ENCODE peak calls at places on chromosomes 3 and 15, in eight cellular contexts. One of them, this sample, is unnamed.

GRCh38 chr15:78446551-78446950 is 8.5 kb downstream of the IREB2 start:
- DNase-seq in GM23338: no peak
- DNase-seq in prostate gland: no peak
- DNase-seq in transverse colon: no peak
- DNase-seq in Panc1: no peak
- DNase-seq in HCT116: no peak
- DNase-seq in SK-N-SH: no peak
- DNase-seq in endothelial cell of umbilical vein: no peak
- DNase-seq in this sample: no peak

GRCh38 chr3:82080792-82081191 is 319.3 kb upstream of the GBE1 start:
- DNase-seq in SK-N-SH: no peak
- DNase-seq in endothelial cell of umbilical vein: peak
- DNase-seq in Panc1: no peak
- DNase-seq in HCT116: no peak
- DNase-seq in prostate gland: no peak
- DNase-seq in GM23338: no peak
- DNase-seq in transverse colon: no peak
- DNase-seq in this sample: no peak

GRCh38 chr15:90481023-90481422 is 48.7 kb upstream of the CRTC3 start:
- DNase-seq in HCT116: no peak
- DNase-seq in endothelial cell of umbilical vein: no peak
- DNase-seq in prostate gland: no peak
- DNase-seq in Panc1: no peak
- DNase-seq in SK-N-SH: no peak
- DNase-seq in transverse colon: peak
- DNase-seq in GM23338: no peak
- DNase-seq in this sample: no peak

GRCh38 chr3:93994056-93994455 is 14.1 kb downstream of the ARL13B start:
- DNase-seq in SK-N-SH: no peak
- DNase-seq in GM23338: no peak
- DNase-seq in transverse colon: no peak
- DNase-seq in Panc1: no peak
- DNase-seq in prostate gland: no peak
- DNase-seq in endothelial cell of umbilical vein: no peak
- DNase-seq in HCT116: no peak
- DNase-seq in this sample: no peak

GRCh38 chr3:21839592-21839991 is 88.6 kb upstream of the ZNF385D start:
- DNase-seq in HCT116: no peak
- DNase-seq in GM23338: peak
- DNase-seq in SK-N-SH: no peak
- DNase-seq in endothelial cell of umbilical vein: no peak
- DNase-seq in prostate gland: no peak
- DNase-seq in Panc1: no peak
- DNase-seq in transverse colon: no peak
- DNase-seq in this sample: no peak

GRCh38 chr15:67193223-67194009 is 61.0 kb downstream of the AAGAB start:
- DNase-seq in prostate gland: peak
- DNase-seq in HCT116: no peak
- DNase-seq in Panc1: no peak
- DNase-seq in GM23338: no peak
- DNase-seq in SK-N-SH: no peak
- DNase-seq in endothelial cell of umbilical vein: no peak
- DNase-seq in transverse colon: no peak
- DNase-seq in this sample: peak

GRCh38 chr3:4949004-4949403 is 30.2 kb upstream of the BHLHE40 start:
- DNase-seq in prostate gland: no peak
- DNase-seq in Panc1: no peak
- DNase-seq in HCT116: no peak
- DNase-seq in SK-N-SH: no peak
- DNase-seq in endothelial cell of umbilical vein: no peak
- DNase-seq in GM23338: no peak
- DNase-seq in transverse colon: no peak
- DNase-seq in this sample: no peak

GRCh38 chr15:84819291-84819768 is 2.2 kb downstream of the ALPK3 start:
- DNase-seq in endothelial cell of umbilical vein: peak
- DNase-seq in Panc1: no peak
- DNase-seq in prostate gland: no peak
- DNase-seq in transverse colon: no peak
- DNase-seq in HCT116: no peak
- DNase-seq in GM23338: peak
- DNase-seq in SK-N-SH: peak
- DNase-seq in this sample: no peak

GRCh38 chr3:134105876-134106556 is 76.3 kb upstream of the SLCO2A1 start:
- DNase-seq in GM23338: peak
- DNase-seq in prostate gland: no peak
- DNase-seq in Panc1: no peak
- DNase-seq in SK-N-SH: no peak
- DNase-seq in endothelial cell of umbilical vein: no peak
- DNase-seq in transverse colon: no peak
- DNase-seq in HCT116: no peak
- DNase-seq in this sample: no peak

GRCh38 chr3:184635126-184635525 is 73.5 kb downstream of the EPHB3 start:
- DNase-seq in transverse colon: no peak
- DNase-seq in endothelial cell of umbilical vein: no peak
- DNase-seq in HCT116: no peak
- DNase-seq in Panc1: no peak
- DNase-seq in SK-N-SH: peak
- DNase-seq in prostate gland: no peak
- DNase-seq in GM23338: no peak
- DNase-seq in this sample: no peak

GRCh38 chr15:70762469-70763119 is 764 bp downstream of the UACA start:
- DNase-seq in HCT116: peak
- DNase-seq in Panc1: no peak
- DNase-seq in prostate gland: peak
- DNase-seq in endothelial cell of umbilical vein: peak
- DNase-seq in transverse colon: peak
- DNase-seq in GM23338: peak
- DNase-seq in SK-N-SH: peak
- DNase-seq in this sample: peak

DNA sequence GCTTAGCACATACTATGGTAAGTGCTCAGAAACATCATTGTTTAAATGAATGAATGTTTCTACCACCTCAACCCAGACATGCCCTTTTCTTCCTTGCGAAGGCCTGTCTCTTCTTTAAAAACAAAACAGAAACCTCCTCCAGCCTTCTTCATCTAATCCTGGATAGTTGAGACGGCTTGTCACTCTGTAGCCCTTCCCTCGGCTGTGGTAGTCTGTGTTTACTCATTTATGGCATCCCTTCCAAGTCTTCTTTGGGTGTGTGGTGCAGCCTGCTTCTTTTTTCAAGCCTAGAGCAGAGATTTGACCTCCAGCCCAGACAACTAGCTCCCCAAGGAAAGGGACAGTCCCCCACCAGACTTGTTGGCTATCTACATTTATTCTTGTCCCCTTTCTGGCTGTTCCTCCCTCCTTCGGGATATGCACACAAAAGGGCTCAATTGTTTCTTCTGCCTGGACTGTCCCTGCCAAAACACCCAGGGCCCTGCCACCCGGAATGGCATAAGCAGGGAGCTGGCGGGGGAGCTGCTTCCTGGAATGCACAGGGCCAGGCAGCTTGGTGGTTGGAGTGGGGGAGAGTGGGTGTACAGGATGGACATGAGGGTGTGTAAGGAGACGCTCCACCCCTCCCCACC is 67.8 kb downstream of the ITGA11 start:
- DNase-seq in transverse colon: no peak
- DNase-seq in HCT116: no peak
- DNase-seq in prostate gland: no peak
- DNase-seq in GM23338: no peak
- DNase-seq in SK-N-SH: no peak
- DNase-seq in Panc1: no peak
- DNase-seq in endothelial cell of umbilical vein: no peak
- DNase-seq in this sample: no peak
- TF ChIP-seq POLR2AphosphoS5 in transverse colon: no peak
- TF ChIP-seq POLR2AphosphoS5 in HCT116: no peak
- TF ChIP-seq POLR2AphosphoS5 in prostate gland: peak
- TF ChIP-seq POLR2AphosphoS5 in GM23338: no peak
- TF ChIP-seq POLR2AphosphoS5 in SK-N-SH: no peak
- TF ChIP-seq POLR2AphosphoS5 in Panc1: no peak
- TF ChIP-seq POLR2AphosphoS5 in endothelial cell of umbilical vein: no peak
- TF ChIP-seq POLR2AphosphoS5 in this sample: no peak

GRCh38 chr15:77143606-77144005 is 72.7 kb upstream of the TSPAN3 start:
- DNase-seq in endothelial cell of umbilical vein: no peak
- DNase-seq in SK-N-SH: no peak
- DNase-seq in GM23338: no peak
- DNase-seq in prostate gland: no peak
- DNase-seq in Panc1: no peak
- DNase-seq in HCT116: no peak
- DNase-seq in transverse colon: no peak
- DNase-seq in this sample: no peak

GRCh38 chr15:77143191-77143590 is 72.3 kb upstream of the TSPAN3 start:
- DNase-seq in transverse colon: no peak
- DNase-seq in Panc1: no peak
- DNase-seq in endothelial cell of umbilical vein: no peak
- DNase-seq in prostate gland: no peak
- DNase-seq in HCT116: no peak
- DNase-seq in GM23338: no peak
- DNase-seq in SK-N-SH: no peak
- DNase-seq in this sample: no peak

GRCh38 chr15:77144492-77145070 is 73.7 kb upstream of the TSPAN3 start:
- DNase-seq in SK-N-SH: no peak
- DNase-seq in HCT116: no peak
- DNase-seq in GM23338: peak
- DNase-seq in prostate gland: no peak
- DNase-seq in endothelial cell of umbilical vein: no peak
- DNase-seq in Panc1: no peak
- DNase-seq in transverse colon: no peak
- DNase-seq in this sample: no peak

GRCh38 chr15:77145370-77145769 is 74.5 kb upstream of the TSPAN3 start:
- DNase-seq in GM23338: no peak
- DNase-seq in endothelial cell of umbilical vein: no peak
- DNase-seq in Panc1: no peak
- DNase-seq in prostate gland: no peak
- DNase-seq in SK-N-SH: no peak
- DNase-seq in transverse colon: no peak
- DNase-seq in HCT116: no peak
- DNase-seq in this sample: no peak

DNA sequence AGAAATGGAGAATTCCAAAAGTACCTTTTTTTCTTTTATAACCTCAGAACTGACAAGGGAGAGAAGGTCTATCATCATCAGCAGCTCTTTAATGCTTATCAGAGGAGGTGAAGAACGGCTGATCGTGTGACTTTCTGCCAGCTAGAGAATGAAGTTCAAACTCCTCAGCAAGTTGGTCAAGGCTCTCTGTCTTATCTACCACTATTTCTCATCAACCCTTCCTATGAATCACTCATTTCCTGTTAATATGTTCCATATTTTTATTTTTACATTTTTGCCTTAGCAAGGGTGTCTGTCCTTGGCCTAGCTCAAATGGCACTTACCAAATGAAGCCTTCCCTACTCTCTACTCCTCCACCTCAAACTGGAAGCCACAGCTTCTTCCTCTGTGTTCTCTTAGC is 73.1 kb upstream of the TSPAN3 start:
- DNase-seq in transverse colon: no peak
- DNase-seq in SK-N-SH: no peak
- DNase-seq in GM23338: no peak
- DNase-seq in prostate gland: no peak
- DNase-seq in endothelial cell of umbilical vein: peak
- DNase-seq in Panc1: no peak
- DNase-seq in HCT116: no peak
- DNase-seq in this sample: no peak
- H3K27ac ChIP-seq in transverse colon: peak
- H3K27ac ChIP-seq in SK-N-SH: peak
- H3K27ac ChIP-seq in GM23338: no peak
- H3K27ac ChIP-seq in prostate gland: no peak
- H3K27ac ChIP-seq in endothelial cell of umbilical vein: peak
- H3K27ac ChIP-seq in Panc1: no peak
- H3K27ac ChIP-seq in HCT116: peak
- H3K27ac ChIP-seq in this sample: no peak

GRCh38 chr3:52175416-52176187 is 21.4 kb upstream of the POC1A start:
- DNase-seq in endothelial cell of umbilical vein: no peak
- DNase-seq in GM23338: no peak
- DNase-seq in SK-N-SH: peak
- DNase-seq in HCT116: no peak
- DNase-seq in transverse colon: no peak
- DNase-seq in Panc1: no peak
- DNase-seq in prostate gland: no peak
- DNase-seq in this sample: peak

GRCh38 chr3:52172262-52172757 is 18.1 kb upstream of the POC1A start:
- DNase-seq in SK-N-SH: no peak
- DNase-seq in Panc1: no peak
- DNase-seq in HCT116: no peak
- DNase-seq in transverse colon: no peak
- DNase-seq in GM23338: no peak
- DNase-seq in endothelial cell of umbilical vein: no peak
- DNase-seq in prostate gland: no peak
- DNase-seq in this sample: no peak

GRCh38 chr3:52173101-52173500 is 18.9 kb upstream of the POC1A start:
- DNase-seq in SK-N-SH: no peak
- DNase-seq in GM23338: no peak
- DNase-seq in HCT116: no peak
- DNase-seq in prostate gland: no peak
- DNase-seq in Panc1: no peak
- DNase-seq in transverse colon: no peak
- DNase-seq in endothelial cell of umbilical vein: no peak
- DNase-seq in this sample: peak

GRCh38 chr3:52174896-52175295 is 20.7 kb upstream of the POC1A start:
- DNase-seq in SK-N-SH: no peak
- DNase-seq in transverse colon: no peak
- DNase-seq in endothelial cell of umbilical vein: no peak
- DNase-seq in prostate gland: no peak
- DNase-seq in HCT116: no peak
- DNase-seq in Panc1: no peak
- DNase-seq in GM23338: no peak
- DNase-seq in this sample: peak

DNA sequence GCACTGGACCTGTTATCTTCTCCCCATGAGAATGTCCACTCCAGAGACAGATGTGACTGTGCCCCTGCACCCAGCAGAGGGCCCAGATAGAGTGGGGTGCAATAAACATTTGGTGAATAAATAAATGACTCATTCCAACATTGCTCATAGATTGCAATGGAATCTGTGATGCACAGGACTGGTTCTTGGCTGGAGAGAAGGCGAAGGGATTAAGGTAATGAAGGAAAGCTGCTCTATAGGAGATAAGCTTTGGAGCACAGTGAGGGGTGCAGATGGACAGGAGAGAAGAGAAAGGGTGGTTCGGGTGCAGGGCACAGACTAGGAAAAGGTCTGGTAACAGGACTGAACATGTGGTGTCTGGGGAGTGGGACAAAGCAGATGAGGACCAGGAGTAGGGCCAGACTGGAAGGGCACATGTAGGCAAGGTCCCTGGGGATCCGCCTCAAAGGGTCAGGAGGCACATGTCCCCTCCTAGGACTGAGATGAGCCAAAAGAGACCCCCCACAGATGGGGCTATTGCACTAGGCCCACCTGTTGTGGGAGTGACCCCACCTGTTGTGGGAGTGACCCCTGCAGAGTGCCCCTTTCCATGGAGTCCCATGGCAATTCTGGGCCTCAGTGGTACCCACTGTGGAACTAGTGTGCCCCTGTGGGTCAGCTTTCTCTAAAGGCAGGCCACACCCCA is 17.5 kb upstream of the POC1A start:
- DNase-seq in endothelial cell of umbilical vein: no peak
- DNase-seq in HCT116: peak
- DNase-seq in prostate gland: no peak
- DNase-seq in GM23338: no peak
- DNase-seq in SK-N-SH: no peak
- DNase-seq in transverse colon: no peak
- DNase-seq in Panc1: peak
- DNase-seq in this sample: peak
- TF ChIP-seq CTCF in endothelial cell of umbilical vein: no peak
- TF ChIP-seq CTCF in HCT116: no peak
- TF ChIP-seq CTCF in prostate gland: no peak
- TF ChIP-seq CTCF in GM23338: no peak
- TF ChIP-seq CTCF in SK-N-SH: peak
- TF ChIP-seq CTCF in transverse colon: no peak
- TF ChIP-seq CTCF in Panc1: no peak
- TF ChIP-seq CTCF in this sample: no peak

GRCh38 chr3:52372822-52373504 is 56.8 kb downstream of the DNAH1 start:
- DNase-seq in GM23338: peak
- DNase-seq in SK-N-SH: no peak
- DNase-seq in HCT116: no peak
- DNase-seq in endothelial cell of umbilical vein: no peak
- DNase-seq in Panc1: no peak
- DNase-seq in transverse colon: peak
- DNase-seq in prostate gland: no peak
- DNase-seq in this sample: no peak
- TF ChIP-seq POLR2AphosphoS5 in GM23338: no peak
- TF ChIP-seq POLR2AphosphoS5 in SK-N-SH: no peak
- TF ChIP-seq POLR2AphosphoS5 in HCT116: no peak
- TF ChIP-seq POLR2AphosphoS5 in endothelial cell of umbilical vein: no peak
- TF ChIP-seq POLR2AphosphoS5 in Panc1: no peak
- TF ChIP-seq POLR2AphosphoS5 in transverse colon: no peak
- TF ChIP-seq POLR2AphosphoS5 in prostate gland: no peak
- TF ChIP-seq POLR2AphosphoS5 in this sample: no peak